ENCODE peak calls at places on chromosomes 5 and 9, in seven cellular contexts. H is mesothelial cell of epicardium, W is neural progenitor cell, A is lower lobe of right lung, V is fibroblast of pulmonary artery, T is nephron progenitor cell, Y is psoas muscle. D is an unnamed sample.

GRCh38 chr9:27033815-27034403 is 28.4 kb upstream of the LRRC19 start:
- DNase-seq in H (no peak), W (peak; percentile 40), A (no peak), V (peak; percentile 70), T (peak; percentile 72), Y (no peak), D (no peak)

GRCh38 chr5:150129813-150130492 is 25.7 kb downstream of the PDGFRB start:
- DNase-seq in H (no peak), W (peak; percentile 80), A (peak; percentile 75), V (peak; percentile 82), T (peak; percentile 81), Y (peak; percentile 86), D (no peak)

GRCh38 chr5:56414056-56414455 is 180.9 kb upstream of the ANKRD55 start:
- DNase-seq in H (no peak), W (no peak), A (no peak), V (no peak), T (no peak), Y (no peak), D (no peak)

GRCh38 chr5:112635771-112636170 is 101.9 kb upstream of the APC start:
- DNase-seq in H (no peak), W (no peak), A (no peak), V (no peak), T (no peak), Y (no peak), D (no peak)

GRCh38 chr9:89483592-89484474 is 14.1 kb downstream of the SEMA4D start:
- DNase-seq in H (no peak), W (no peak), A (peak; percentile 60), V (no peak), T (no peak), Y (no peak), D (peak; percentile 93)

GRCh38 chr5:102536323-102536928 is 37.6 kb upstream of the SLCO6A1 start:
- DNase-seq in H (no peak), W (no peak), A (no peak), V (peak; percentile 29), T (no peak), Y (no peak), D (no peak)

GRCh38 chr9:70285246-70285645 is 26.5 kb downstream of the SMC5 start:
- DNase-seq in H (no peak), W (no peak), A (no peak), V (peak; percentile 93), T (no peak), Y (no peak), D (no peak)

GRCh38 chr5:56480305-56481146 is 247.4 kb upstream of the ANKRD55 start:
- DNase-seq in H (peak; percentile 28), W (peak; percentile 87), A (peak; percentile 63), V (peak; percentile 77), T (peak; percentile 71), Y (peak; percentile 76), D (no peak)

GRCh38 chr5:95664204-95664786 is 17.7 kb downstream of the RFESD start:
- DNase-seq in H (no peak), W (peak; percentile 31), A (no peak), V (peak; percentile 58), T (peak; percentile 31), Y (no peak), D (no peak)

GRCh38 chr5:149060325-149060724 is 2.5 kb downstream of the SH3TC2 start:
- DNase-seq in H (no peak), W (no peak), A (no peak), V (peak; percentile 70), T (no peak), Y (no peak), D (no peak)

GRCh38 chr5:107869459-107870115 is 198.8 kb upstream of the EFNA5 start:
- DNase-seq in H (no peak), W (no peak), A (no peak), V (peak; percentile 67), T (no peak), Y (no peak), D (no peak)

GRCh38 chr9:26725573-26725972 is 167.0 kb downstream of the CAAP1 start:
- DNase-seq in H (no peak), W (no peak), A (no peak), V (no peak), T (no peak), Y (no peak), D (no peak)

GRCh38 chr5:152607393-152608165 is 202.5 kb upstream of the NMUR2 start:
- DNase-seq in H (no peak), W (peak; percentile 63), A (no peak), V (no peak), T (no peak), Y (no peak), D (no peak)

GRCh38 chr5:140240987-140241706 is 61.8 kb downstream of the PFDN1 start:
- DNase-seq in H (peak; percentile 62), W (peak; percentile 88), A (peak; percentile 68), V (peak; percentile 92), T (peak; percentile 78), Y (peak; percentile 96), D (no peak)

GRCh38 chr5:90307386-90308181 is 102.0 kb downstream of the CETN3 start:
- DNase-seq in H (no peak), W (no peak), A (no peak), V (peak; percentile 25), T (no peak), Y (no peak), D (no peak)

GRCh38 chr9:131651599-131651998 is 88.3 kb downstream of the RAPGEF1 start:
- DNase-seq in H (no peak), W (no peak), A (no peak), V (peak; percentile 72), T (no peak), Y (no peak), D (no peak)

GRCh38 chr5:127053049-127053448 is 20.3 kb downstream of the C5orf63 start:
- DNase-seq in H (no peak), W (no peak), A (no peak), V (no peak), T (no peak), Y (no peak), D (no peak)

GRCh38 chr5:125302577-125302976 is 556.1 kb upstream of the ZNF608 start:
- DNase-seq in H (no peak), W (no peak), A (no peak), V (no peak), T (no peak), Y (no peak), D (no peak)

GRCh38 chr9:129197978-129198736 is 20.1 kb upstream of the IER5L start:
- DNase-seq in H (no peak), W (no peak), A (no peak), V (peak; percentile 82), T (no peak), Y (peak; percentile 74), D (no peak)

GRCh38 chr9:13863112-13863511 is 450.8 kb downstream of the NFIB start:
- DNase-seq in H (no peak), W (no peak), A (no peak), V (peak; percentile 80), T (peak; percentile 7), Y (peak; percentile 66), D (no peak)

GRCh38 chr5:178298283-178298807 is 65.7 kb upstream of the PHYKPL start:
- DNase-seq in H (no peak), W (no peak), A (peak; percentile 10), V (no peak), T (no peak), Y (peak; percentile 15), D (peak; percentile 46)

GRCh38 chr5:92471861-92472260 is 1088.7 kb upstream of the ARRDC3 start:
- DNase-seq in H (no peak), W (no peak), A (no peak), V (no peak), T (no peak), Y (no peak), D (no peak)

GRCh38 chr9:4985376-4986266 is 549 bp downstream of the JAK2 start:
- DNase-seq in H (no peak), W (peak; percentile 55), A (peak; percentile 57), V (peak; percentile 43), T (peak; percentile 49), Y (peak; percentile 60), D (no peak)

GRCh38 chr5:145178667-145179523 is 656.2 kb downstream of the PRELID2 start:
- DNase-seq in H (no peak), W (peak; percentile 59), A (no peak), V (peak; percentile 62), T (no peak), Y (no peak), D (no peak)

GRCh38 chr5:94396687-94397086 is 221.7 kb downstream of the KIAA0825 start:
- DNase-seq in H (no peak), W (no peak), A (no peak), V (no peak), T (no peak), Y (no peak), D (no peak)

GRCh38 chr5:94402096-94402495 is 216.3 kb downstream of the KIAA0825 start:
- DNase-seq in H (no peak), W (no peak), A (no peak), V (no peak), T (no peak), Y (no peak), D (no peak)

GRCh38 chr5:94391996-94392395 is 226.4 kb downstream of the KIAA0825 start:
- DNase-seq in H (no peak), W (no peak), A (no peak), V (no peak), T (no peak), Y (no peak), D (no peak)

GRCh38 chr5:94395468-94395867 is 222.9 kb downstream of the KIAA0825 start:
- DNase-seq in H (no peak), W (no peak), A (no peak), V (no peak), T (no peak), Y (no peak), D (no peak)

GRCh38 chr5:94397508-94397907 is 220.9 kb downstream of the KIAA0825 start:
- DNase-seq in H (no peak), W (no peak), A (no peak), V (no peak), T (no peak), Y (no peak), D (no peak)
- TF ChIP-seq CTCF in H (no peak), W (no peak), A (no peak), V (no peak), T (no peak), Y (no peak), D (no peak)

DNA sequence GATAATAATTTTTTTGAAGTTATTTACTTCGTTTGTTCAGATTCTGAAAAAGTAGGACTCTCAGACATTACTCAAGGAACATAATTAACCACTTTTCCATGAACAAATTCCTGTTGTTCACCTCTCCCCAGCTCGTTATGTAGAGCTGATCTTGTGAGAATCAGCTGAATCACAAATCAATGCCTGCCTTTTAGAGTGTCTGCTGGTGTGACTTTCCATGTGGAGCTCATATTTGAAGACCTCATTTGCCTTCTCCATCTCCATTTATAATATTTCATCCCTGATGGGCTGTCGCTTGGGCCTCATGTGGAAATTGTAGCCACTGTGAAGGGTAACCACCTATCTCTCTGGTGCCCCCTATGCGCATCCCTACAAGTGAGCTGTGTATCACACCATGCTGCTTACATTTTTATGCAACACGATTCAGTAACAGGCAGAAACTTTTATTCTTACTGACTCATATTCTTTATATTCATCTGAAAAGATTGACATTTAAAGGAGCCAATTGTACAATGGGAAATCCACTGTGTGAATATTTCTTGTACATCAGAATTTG is 111.3 kb downstream of the STK32A start:
- DNase-seq in H (no peak), W (peak; percentile 7), A (no peak), V (no peak), T (no peak), Y (no peak), D (no peak)
- TF ChIP-seq CTCF in H (no peak), W (peak; percentile 30), A (no peak), V (peak; percentile 6), T (no peak), Y (no peak), D (peak; percentile 10)

GRCh38 chr5:35440409-35440808 is 177.3 kb upstream of the SPEF2 start:
- DNase-seq in H (no peak), W (no peak), A (no peak), V (no peak), T (no peak), Y (no peak), D (no peak)
- TF ChIP-seq CTCF in H (no peak), W (no peak), A (no peak), V (no peak), T (no peak), Y (no peak), D (no peak)

GRCh38 chr5:142501890-142502289 is 177.1 kb upstream of the SPRY4 start:
- DNase-seq in H (no peak), W (peak; percentile 64), A (no peak), V (no peak), T (no peak), Y (no peak), D (no peak)
- TF ChIP-seq CTCF in H (no peak), W (peak; percentile 52), A (no peak), V (no peak), T (no peak), Y (no peak), D (no peak)

D was measured in chondrocyte.